ENCODE peak calls at places on chromosome 1, in five cellular contexts. Z is HepG2, W is WTC11, H is GM23338, N is K562. A is an unnamed sample.

GRCh38 chr1:8317647-8318360 is at the start of gene SLC45A1:
- DNase-seq in H (peak; percentile 86), W (peak; percentile 75), N (peak; percentile 95), Z (no peak), A (no peak)

GRCh38 chr1:173269490-173270230 is 62.5 kb upstream of the TNFSF4 start:
- DNase-seq in H (peak; percentile 3), Z (no peak), N (no peak), W (no peak), A (no peak)

GRCh38 chr1:81155131-81155530 is 645.6 kb upstream of the ADGRL2 start:
- DNase-seq in W (no peak), N (no peak), Z (no peak), H (no peak), A (no peak)

GRCh38 chr1:245336149-245336983 is 181.6 kb downstream of the KIF26B start:
- DNase-seq in H (peak; percentile 32), Z (no peak), W (no peak), N (no peak), A (no peak)

GRCh38 chr1:105641407-105641806 is 1415.1 kb upstream of the PRMT6 start:
- DNase-seq in N (no peak), H (peak; percentile 32), W (no peak), Z (peak; percentile 3), A (no peak)

GRCh38 chr1:247322849-247323586 is 8.6 kb downstream of the ZNF496 start:
- DNase-seq in N (no peak), Z (no peak), H (no peak), W (no peak), A (no peak)

GRCh38 chr1:20400341-20401177 is 85.5 kb downstream of the CAMK2N1 start:
- DNase-seq in W (no peak), H (no peak), Z (no peak), N (no peak), A (no peak)

GRCh38 chr1:233707153-233707905 is 93.4 kb downstream of the KCNK1 start:
- DNase-seq in Z (no peak), H (no peak), W (no peak), N (peak; percentile 50), A (no peak)

GRCh38 chr1:109622103-109622892 is 2.7 kb downstream of the AMPD2 start:
- DNase-seq in W (no peak), H (no peak), Z (no peak), N (no peak), A (no peak)

GRCh38 chr1:147618077-147618569 is 52.2 kb downstream of the ACP6 start:
- DNase-seq in W (no peak), N (no peak), H (no peak), Z (no peak), A (no peak)

GRCh38 chr1:207944571-207944970 is 33.6 kb upstream of the CD34 start:
- DNase-seq in Z (no peak), N (no peak), W (no peak), H (no peak), A (no peak)

GRCh38 chr1:39110325-39110851 is 84.2 kb downstream of the NDUFS5 start:
- DNase-seq in W (no peak), Z (no peak), N (no peak), H (no peak), A (no peak)
- TF ChIP-seq CREB1 in W (no peak), Z (no peak), N (no peak), H (no peak), A (no peak)

GRCh38 chr1:98103617-98104284 is 182.9 kb upstream of the DPYD start:
- DNase-seq in H (peak; percentile 20), Z (no peak), N (no peak), W (no peak), A (no peak)

GRCh38 chr1:98101364-98101763 is 180.5 kb upstream of the DPYD start:
- DNase-seq in W (no peak), N (no peak), H (no peak), Z (no peak), A (no peak)

GRCh38 chr1:98099501-98099900 is 178.7 kb upstream of the DPYD start:
- DNase-seq in N (no peak), W (no peak), H (no peak), Z (no peak), A (no peak)

GRCh38 chr1:98104285-98104684 is 183.5 kb upstream of the DPYD start:
- DNase-seq in N (no peak), Z (no peak), H (no peak), W (no peak), A (no peak)

GRCh38 chr1:98102369-98103030 is 181.7 kb upstream of the DPYD start:
- DNase-seq in H (no peak), N (no peak), W (no peak), Z (no peak), A (no peak)
- TF ChIP-seq CREB1 in H (no peak), N (no peak), W (no peak), Z (no peak), A (no peak)

GRCh38 chr1:112929979-112930378 is 26.0 kb downstream of the SLC16A1 start:
- DNase-seq in H (no peak), N (no peak), W (no peak), Z (no peak), A (no peak)
- TF ChIP-seq CREB1 in H (no peak), N (no peak), W (no peak), Z (no peak), A (no peak)

GRCh38 chr1:31548518-31548898 is 27.8 kb upstream of the TINAGL1 start:
- DNase-seq in W (no peak), Z (no peak), H (peak; percentile 53), N (peak; percentile 83), A (no peak)
- TF ChIP-seq CREB1 in W (no peak), Z (no peak), H (no peak), N (no peak), A (no peak)

DNA sequence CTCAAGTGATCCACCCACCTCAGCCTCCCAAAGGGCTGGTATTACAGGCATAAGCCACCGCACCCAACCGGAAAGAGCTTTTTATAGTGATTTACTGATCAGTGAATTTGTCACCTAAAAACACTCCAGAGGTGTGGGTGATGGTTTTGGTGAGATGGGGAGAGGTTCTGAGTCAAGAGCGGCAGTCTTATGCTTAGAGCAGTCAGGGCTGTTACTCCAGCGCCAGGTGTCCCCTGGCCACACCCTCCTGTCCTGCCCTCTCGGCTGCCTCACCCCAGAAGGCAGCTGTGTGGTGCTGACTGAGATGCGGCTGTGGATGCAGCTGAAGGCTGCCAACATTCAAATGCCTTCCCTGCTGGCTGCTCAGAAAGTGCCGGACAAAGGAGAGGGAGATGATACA is 94.5 kb upstream of the LPGAT1 start:
- DNase-seq in N (peak; percentile 45), Z (no peak), W (peak; percentile 40), H (peak; percentile 52), A (no peak)
- TF ChIP-seq CREB1 in N (no peak), Z (no peak), W (no peak), H (no peak), A (no peak)

GRCh38 chr1:27356277-27356627 is 10.5 kb downstream of the MAP3K6 start:
- DNase-seq in Z (no peak), W (no peak), H (peak; percentile 39), N (no peak), A (no peak)

GRCh38 chr1:27358038-27358927 is 8.5 kb downstream of the MAP3K6 start:
- DNase-seq in W (no peak), N (no peak), H (no peak), Z (no peak), A (no peak)

GRCh38 chr1:27356628-27357280 is 10.0 kb downstream of the MAP3K6 start:
- DNase-seq in N (peak; percentile 55), Z (no peak), W (peak; percentile 64), H (peak; percentile 71), A (no peak)

GRCh38 chr1:27358928-27359313 is 7.8 kb downstream of the MAP3K6 start:
- DNase-seq in H (no peak), N (no peak), W (no peak), Z (no peak), A (no peak)

GRCh38 chr1:27357281-27358037 is 9.3 kb downstream of the MAP3K6 start:
- DNase-seq in Z (peak; percentile 43), H (peak; percentile 87), W (peak; percentile 87), N (peak; percentile 90), A (no peak)
- TF ChIP-seq CREB1 in Z (no peak), H (peak; percentile 27), W (no peak), N (no peak), A (no peak)

GRCh38 chr1:39152923-39153322 is 51.6 kb upstream of the MACF1 start:
- DNase-seq in W (no peak), Z (no peak), H (no peak), N (no peak), A (no peak)

GRCh38 chr1:39151267-39151666 is 53.2 kb upstream of the MACF1 start:
- DNase-seq in N (no peak), Z (no peak), H (no peak), W (no peak), A (no peak)

GRCh38 chr1:39153684-39154083 is 50.8 kb upstream of the MACF1 start:
- DNase-seq in Z (no peak), N (no peak), H (no peak), W (no peak), A (no peak)

GRCh38 chr1:39157304-39157703 is 47.2 kb upstream of the MACF1 start:
- DNase-seq in Z (no peak), N (no peak), W (no peak), H (no peak), A (no peak)

DNA sequence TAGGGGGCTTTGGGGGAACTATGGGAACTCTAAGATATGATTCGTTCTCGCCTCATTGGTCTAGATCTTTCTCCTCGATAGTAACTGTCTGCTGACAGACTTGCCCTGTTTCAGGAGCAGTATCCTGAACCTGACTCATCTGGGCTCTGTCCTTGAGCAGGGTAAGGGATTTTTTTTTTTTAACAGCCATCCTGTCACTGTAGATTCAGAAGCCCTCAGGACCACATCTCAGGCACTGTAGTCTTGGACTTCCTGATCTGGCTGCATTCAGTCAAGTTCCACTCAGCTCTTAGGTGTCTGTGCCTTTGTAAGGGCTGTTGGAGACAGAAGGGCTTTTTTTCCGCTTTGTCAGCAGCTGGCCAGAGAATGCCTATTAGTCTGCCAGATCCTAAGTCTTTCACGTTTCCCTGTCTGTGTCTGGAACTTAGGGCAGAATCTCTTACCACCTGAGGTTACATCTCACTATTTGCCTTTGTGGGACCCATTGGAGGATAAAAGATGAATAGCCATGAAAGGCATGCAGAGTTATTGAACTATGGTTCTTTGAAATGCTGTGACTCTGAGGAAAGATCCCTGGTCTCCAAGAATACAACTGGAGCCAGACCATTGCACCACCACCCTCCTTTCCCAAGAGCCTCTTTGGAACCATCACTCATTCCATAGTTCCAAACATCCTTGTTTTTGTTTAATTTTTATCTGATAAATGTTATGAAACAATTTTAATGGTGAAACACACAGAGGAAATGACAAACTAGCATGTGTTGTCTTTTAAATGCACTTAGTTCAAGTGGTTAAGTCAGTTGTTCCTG is 49.7 kb upstream of the MACF1 start:
- DNase-seq in W (no peak), Z (peak; percentile 57), H (no peak), N (no peak), A (no peak)
- TF ChIP-seq CREB1 in W (no peak), Z (no peak), H (no peak), N (no peak), A (no peak)

A was measured in GM12878.